ENCODE peak calls at places on chromosomes 4 and X, in five cellular contexts. One of them, this sample, is unnamed.

GRCh38 chr4:177177446-177178160 is 132.1 kb upstream of the NEIL3 start:
- DNase-seq in stomach: no peak
- DNase-seq in sigmoid colon: no peak
- DNase-seq in SK-N-SH: no peak
- DNase-seq in transverse colon: no peak
- DNase-seq in this sample: no peak

GRCh38 chr4:77177196-77177595 is 20.2 kb downstream of the CCNG2 start:
- DNase-seq in stomach: no peak
- DNase-seq in sigmoid colon: no peak
- DNase-seq in SK-N-SH: no peak
- DNase-seq in transverse colon: no peak
- DNase-seq in this sample: no peak

GRCh38 chrX:150627957-150628356 is 59.5 kb downstream of the MTM1 start:
- DNase-seq in stomach: no peak
- DNase-seq in sigmoid colon: no peak
- DNase-seq in SK-N-SH: no peak
- DNase-seq in transverse colon: no peak
- DNase-seq in this sample: no peak

GRCh38 chr4:3421470-3421869 is 20.3 kb upstream of the HGFAC start:
- DNase-seq in stomach: no peak
- DNase-seq in sigmoid colon: no peak
- DNase-seq in SK-N-SH: no peak
- DNase-seq in transverse colon: no peak
- DNase-seq in this sample: no peak

GRCh38 chr4:73917081-73917501 is 47.9 kb downstream of the CXCL1 start:
- DNase-seq in stomach: no peak
- DNase-seq in sigmoid colon: no peak
- DNase-seq in SK-N-SH: no peak
- DNase-seq in transverse colon: no peak
- DNase-seq in this sample: no peak

GRCh38 chr4:41424541-41424940 is 113.4 kb upstream of the LIMCH1 start:
- DNase-seq in stomach: no peak
- DNase-seq in sigmoid colon: no peak
- DNase-seq in SK-N-SH: no peak
- DNase-seq in transverse colon: no peak
- DNase-seq in this sample: no peak

GRCh38 chr4:3532714-3533336 is 603 bp upstream of the LRPAP1 start:
- DNase-seq in stomach: no peak
- DNase-seq in sigmoid colon: no peak
- DNase-seq in SK-N-SH: no peak
- DNase-seq in transverse colon: no peak
- DNase-seq in this sample: no peak

GRCh38 chrX:36867143-36867542 is 141.0 kb upstream of the FAM47C start:
- DNase-seq in stomach: no peak
- DNase-seq in sigmoid colon: no peak
- DNase-seq in SK-N-SH: peak
- DNase-seq in transverse colon: no peak
- DNase-seq in this sample: no peak

GRCh38 chr4:78454016-78454415 is 97.6 kb upstream of the ANXA3 start:
- DNase-seq in stomach: no peak
- DNase-seq in sigmoid colon: no peak
- DNase-seq in SK-N-SH: no peak
- DNase-seq in transverse colon: no peak
- DNase-seq in this sample: peak

GRCh38 chrX:17616936-17617335 is 120.4 kb upstream of the SCML1 start:
- DNase-seq in stomach: no peak
- DNase-seq in sigmoid colon: no peak
- DNase-seq in SK-N-SH: no peak
- DNase-seq in transverse colon: no peak
- DNase-seq in this sample: no peak

GRCh38 chrX:48883729-48884128 is 13.8 kb downstream of the TIMM17B start:
- DNase-seq in stomach: no peak
- DNase-seq in sigmoid colon: no peak
- DNase-seq in SK-N-SH: peak
- DNase-seq in transverse colon: no peak
- DNase-seq in this sample: no peak

GRCh38 chr4:169925678-169926077 is 100.5 kb downstream of the MFAP3L start:
- DNase-seq in stomach: no peak
- DNase-seq in sigmoid colon: no peak
- DNase-seq in SK-N-SH: no peak
- DNase-seq in transverse colon: no peak
- DNase-seq in this sample: no peak

GRCh38 chr4:85707591-85707990 is 232.6 kb downstream of the ARHGAP24 start:
- DNase-seq in stomach: no peak
- DNase-seq in sigmoid colon: no peak
- DNase-seq in SK-N-SH: no peak
- DNase-seq in transverse colon: no peak
- DNase-seq in this sample: no peak

GRCh38 chr4:7425591-7426468 is 8.9 kb downstream of the PSAPL1 start:
- DNase-seq in stomach: peak
- DNase-seq in sigmoid colon: peak
- DNase-seq in SK-N-SH: peak
- DNase-seq in transverse colon: peak
- DNase-seq in this sample: no peak

GRCh38 chr4:80500593-80500992 is 165.1 kb downstream of the CFAP299 start:
- DNase-seq in stomach: no peak
- DNase-seq in sigmoid colon: no peak
- DNase-seq in SK-N-SH: no peak
- DNase-seq in transverse colon: no peak
- DNase-seq in this sample: no peak

GRCh38 chr4:72587334-72587733 is 18.3 kb upstream of the ADAMTS3 start:
- DNase-seq in stomach: no peak
- DNase-seq in sigmoid colon: no peak
- DNase-seq in SK-N-SH: no peak
- DNase-seq in transverse colon: no peak
- DNase-seq in this sample: no peak

GRCh38 chr4:98627883-98628282 is 30.5 kb downstream of the TSPAN5 start:
- DNase-seq in stomach: no peak
- DNase-seq in sigmoid colon: no peak
- DNase-seq in SK-N-SH: no peak
- DNase-seq in transverse colon: no peak
- DNase-seq in this sample: no peak

GRCh38 chrX:153772608-153773217 is 8.1 kb upstream of the SRPK3 start:
- DNase-seq in stomach: no peak
- DNase-seq in sigmoid colon: no peak
- DNase-seq in SK-N-SH: peak
- DNase-seq in transverse colon: no peak
- DNase-seq in this sample: no peak

GRCh38 chrX:135324463-135324862 is 15.2 kb downstream of the ETDC start:
- DNase-seq in stomach: no peak
- DNase-seq in sigmoid colon: no peak
- DNase-seq in SK-N-SH: no peak
- DNase-seq in transverse colon: no peak
- DNase-seq in this sample: no peak

GRCh38 chr4:141636771-141637460 is 533 bp downstream of the IL15 start:
- DNase-seq in stomach: peak
- DNase-seq in sigmoid colon: peak
- DNase-seq in SK-N-SH: peak
- DNase-seq in transverse colon: peak
- DNase-seq in this sample: no peak

GRCh38 chr4:186541801-186542200 is 13.6 kb downstream of the MTNR1A start:
- DNase-seq in stomach: no peak
- DNase-seq in sigmoid colon: no peak
- DNase-seq in SK-N-SH: no peak
- DNase-seq in transverse colon: no peak
- DNase-seq in this sample: no peak
- TF ChIP-seq EP300 in stomach: no peak
- TF ChIP-seq EP300 in sigmoid colon: no peak
- TF ChIP-seq EP300 in SK-N-SH: no peak
- TF ChIP-seq EP300 in transverse colon: no peak
- TF ChIP-seq EP300 in this sample: no peak

DNA sequence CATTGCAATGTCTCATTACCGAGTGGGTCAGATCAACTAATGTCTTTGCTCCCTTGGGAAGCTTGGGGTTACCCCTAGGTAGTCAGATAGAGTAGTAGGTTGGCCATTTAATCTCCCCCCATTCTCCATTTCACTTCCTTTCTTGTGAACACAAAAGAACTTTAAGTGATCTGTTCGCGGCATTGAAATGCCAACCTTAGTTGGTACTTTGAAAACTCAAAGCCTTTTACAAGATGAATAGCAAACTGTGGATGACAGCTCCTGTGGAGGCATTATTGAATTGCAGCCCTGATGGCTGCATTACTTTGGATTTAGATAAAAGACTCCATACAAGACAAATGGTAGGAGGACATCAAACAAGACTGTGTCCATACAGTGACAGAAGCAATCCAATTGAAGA is 469.1 kb downstream of the GBA3 start:
- DNase-seq in stomach: no peak
- DNase-seq in sigmoid colon: no peak
- DNase-seq in SK-N-SH: no peak
- DNase-seq in transverse colon: no peak
- DNase-seq in this sample: no peak
- TF ChIP-seq EP300 in stomach: no peak
- TF ChIP-seq EP300 in sigmoid colon: no peak
- TF ChIP-seq EP300 in SK-N-SH: no peak
- TF ChIP-seq EP300 in transverse colon: no peak
- TF ChIP-seq EP300 in this sample: no peak

GRCh38 chr4:54588404-54588803 is 69.4 kb upstream of the KIT start:
- DNase-seq in stomach: no peak
- DNase-seq in sigmoid colon: no peak
- DNase-seq in SK-N-SH: no peak
- DNase-seq in transverse colon: no peak
- DNase-seq in this sample: no peak

GRCh38 chr4:54589586-54589985 is 68.2 kb upstream of the KIT start:
- DNase-seq in stomach: no peak
- DNase-seq in sigmoid colon: no peak
- DNase-seq in SK-N-SH: no peak
- DNase-seq in transverse colon: no peak
- DNase-seq in this sample: no peak

DNA sequence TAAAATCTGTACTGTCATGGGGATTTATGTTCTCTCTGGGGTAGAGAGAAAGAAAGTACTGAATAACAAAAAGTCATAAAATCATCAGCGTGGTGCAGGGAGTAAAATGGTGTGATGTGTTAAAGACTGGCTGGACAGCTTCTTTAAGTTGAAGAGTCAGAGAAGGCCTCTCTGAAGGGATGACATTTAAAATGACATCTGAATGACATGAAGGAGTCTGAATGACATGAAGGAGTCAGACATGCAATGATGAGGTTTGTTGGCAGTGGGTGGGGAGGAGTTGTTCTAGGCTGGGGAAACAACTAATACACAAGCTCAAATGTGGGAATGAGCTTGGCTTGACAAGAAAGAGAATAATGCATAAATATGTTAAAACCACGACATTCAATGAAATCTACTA is 64.0 kb upstream of the KIT start:
- DNase-seq in stomach: no peak
- DNase-seq in sigmoid colon: no peak
- DNase-seq in SK-N-SH: no peak
- DNase-seq in transverse colon: no peak
- DNase-seq in this sample: no peak
- TF ChIP-seq EP300 in stomach: no peak
- TF ChIP-seq EP300 in sigmoid colon: no peak
- TF ChIP-seq EP300 in SK-N-SH: no peak
- TF ChIP-seq EP300 in transverse colon: no peak
- TF ChIP-seq EP300 in this sample: no peak

DNA sequence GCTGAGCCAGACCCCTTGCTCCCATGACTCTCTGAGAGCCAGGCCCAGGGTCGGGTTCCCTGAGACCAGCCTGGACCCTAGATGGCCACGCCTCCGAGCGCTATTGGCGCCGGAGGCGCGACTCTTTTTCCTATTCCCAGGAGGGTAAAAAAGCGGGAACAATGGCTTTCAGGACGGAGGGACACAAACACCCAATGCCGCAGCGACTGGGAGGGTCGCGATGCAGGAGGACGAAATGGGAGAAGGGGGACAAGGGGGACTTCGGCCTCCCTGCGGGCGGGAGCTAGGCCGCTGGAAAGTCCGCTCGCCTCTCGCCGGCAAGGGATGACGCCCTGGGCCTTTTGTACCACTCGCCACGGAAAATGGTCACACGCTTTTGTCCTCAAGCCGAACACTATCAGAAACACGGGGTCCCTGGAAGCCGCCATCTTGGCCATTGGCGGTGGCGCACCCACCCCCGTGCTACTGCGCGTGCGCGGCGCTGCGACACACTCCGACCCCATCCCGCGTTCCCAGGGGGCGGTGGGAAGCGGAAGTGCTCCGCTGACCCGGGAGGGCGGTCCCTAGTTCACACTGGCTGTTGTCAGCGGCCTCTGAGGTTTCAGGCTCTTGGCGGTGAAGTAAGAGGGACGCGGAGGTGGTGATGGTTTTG is 98.4 kb downstream of the ZNF674 start:
- DNase-seq in stomach: peak
- DNase-seq in sigmoid colon: peak
- DNase-seq in SK-N-SH: peak
- DNase-seq in transverse colon: peak
- DNase-seq in this sample: peak
- TF ChIP-seq EP300 in stomach: no peak
- TF ChIP-seq EP300 in sigmoid colon: no peak
- TF ChIP-seq EP300 in SK-N-SH: no peak
- TF ChIP-seq EP300 in transverse colon: no peak
- TF ChIP-seq EP300 in this sample: no peak

GRCh38 chr4:153651041-153651960 is 32.8 kb upstream of the TLR2 start:
- DNase-seq in stomach: no peak
- DNase-seq in sigmoid colon: peak
- DNase-seq in SK-N-SH: no peak
- DNase-seq in transverse colon: peak
- DNase-seq in this sample: no peak

GRCh38 chr4:153655004-153655541 is 29.0 kb upstream of the TLR2 start:
- DNase-seq in stomach: no peak
- DNase-seq in sigmoid colon: no peak
- DNase-seq in SK-N-SH: no peak
- DNase-seq in transverse colon: no peak
- DNase-seq in this sample: no peak

GRCh38 chr4:153651961-153652784 is 31.9 kb upstream of the TLR2 start:
- DNase-seq in stomach: no peak
- DNase-seq in sigmoid colon: no peak
- DNase-seq in SK-N-SH: no peak
- DNase-seq in transverse colon: no peak
- DNase-seq in this sample: no peak

GRCh38 chr4:153661215-153661822 is 22.8 kb upstream of the TLR2 start:
- DNase-seq in stomach: no peak
- DNase-seq in sigmoid colon: no peak
- DNase-seq in SK-N-SH: no peak
- DNase-seq in transverse colon: no peak
- DNase-seq in this sample: no peak

DNA sequence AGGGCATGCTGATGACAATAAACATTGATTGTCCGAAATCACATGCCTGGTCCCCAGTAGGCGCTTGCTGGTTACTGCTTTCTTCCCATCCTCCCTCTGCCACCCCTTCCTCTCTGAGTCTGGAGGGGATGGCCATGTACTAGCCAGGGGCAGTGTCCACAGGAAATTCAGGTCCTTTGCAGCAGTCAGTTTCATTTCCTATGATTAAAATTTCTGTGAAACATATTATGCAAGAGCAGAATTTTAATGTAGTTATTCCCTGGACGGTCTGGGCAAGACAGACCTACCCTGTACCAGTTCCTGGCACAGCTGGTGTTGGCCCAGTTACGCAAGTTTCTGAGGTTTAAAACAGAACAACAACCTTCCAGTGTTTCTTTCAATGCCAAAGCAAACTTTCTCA is 28.2 kb upstream of the TLR2 start:
- DNase-seq in stomach: peak
- DNase-seq in sigmoid colon: peak
- DNase-seq in SK-N-SH: no peak
- DNase-seq in transverse colon: no peak
- DNase-seq in this sample: no peak
- TF ChIP-seq EP300 in stomach: no peak
- TF ChIP-seq EP300 in sigmoid colon: no peak
- TF ChIP-seq EP300 in SK-N-SH: no peak
- TF ChIP-seq EP300 in transverse colon: no peak
- TF ChIP-seq EP300 in this sample: no peak

This sample was measured in esophagus muscularis mucosa.